ENCODE peak calls at places on chromosomes 13 and 19, in seven cellular contexts. One of them, this sample, is unnamed.

GRCh38 chr19:38564981-38565685 is 52.6 kb downstream of the MAP4K1 start:
- DNase-seq in endothelial cell of umbilical vein: no peak
- DNase-seq in lower leg skin: no peak
- DNase-seq in NB4: no peak
- DNase-seq in IMR-90: no peak
- DNase-seq in breast epithelium: no peak
- DNase-seq in transverse colon: no peak
- DNase-seq in this sample: no peak

GRCh38 chr19:48158210-48158790 is 11.8 kb downstream of the LIG1 start:
- DNase-seq in endothelial cell of umbilical vein: no peak
- DNase-seq in lower leg skin: no peak
- DNase-seq in NB4: no peak
- DNase-seq in IMR-90: no peak
- DNase-seq in breast epithelium: no peak
- DNase-seq in transverse colon: no peak
- DNase-seq in this sample: no peak

GRCh38 chr19:48969276-48970138 is 4.4 kb downstream of the FTL start:
- DNase-seq in endothelial cell of umbilical vein: no peak
- DNase-seq in lower leg skin: no peak
- DNase-seq in NB4: peak
- DNase-seq in IMR-90: no peak
- DNase-seq in breast epithelium: no peak
- DNase-seq in transverse colon: no peak
- DNase-seq in this sample: no peak

GRCh38 chr13:35470671-35471465 is 5.6 kb downstream of the MAB21L1 start:
- DNase-seq in endothelial cell of umbilical vein: peak
- DNase-seq in lower leg skin: no peak
- DNase-seq in NB4: no peak
- DNase-seq in IMR-90: peak
- DNase-seq in breast epithelium: no peak
- DNase-seq in transverse colon: peak
- DNase-seq in this sample: no peak

GRCh38 chr13:45681101-45681500 is 21.0 kb upstream of the CBY2 start:
- DNase-seq in endothelial cell of umbilical vein: no peak
- DNase-seq in lower leg skin: no peak
- DNase-seq in NB4: no peak
- DNase-seq in IMR-90: no peak
- DNase-seq in breast epithelium: no peak
- DNase-seq in transverse colon: no peak
- DNase-seq in this sample: no peak

GRCh38 chr13:49792550-49793324 is at the start of gene KPNA3:
- DNase-seq in endothelial cell of umbilical vein: peak
- DNase-seq in lower leg skin: peak
- DNase-seq in NB4: peak
- DNase-seq in IMR-90: peak
- DNase-seq in breast epithelium: peak
- DNase-seq in transverse colon: peak
- DNase-seq in this sample: peak

GRCh38 chr13:105925496-105925895 is 610.0 kb downstream of the EFNB2 start:
- DNase-seq in endothelial cell of umbilical vein: no peak
- DNase-seq in lower leg skin: no peak
- DNase-seq in NB4: no peak
- DNase-seq in IMR-90: peak
- DNase-seq in breast epithelium: no peak
- DNase-seq in transverse colon: no peak
- DNase-seq in this sample: no peak

GRCh38 chr13:91520952-91521351 is 122.5 kb downstream of the GPC5 start:
- DNase-seq in endothelial cell of umbilical vein: no peak
- DNase-seq in lower leg skin: no peak
- DNase-seq in NB4: no peak
- DNase-seq in IMR-90: no peak
- DNase-seq in breast epithelium: no peak
- DNase-seq in transverse colon: no peak
- DNase-seq in this sample: no peak

GRCh38 chr13:114282143-114282685 is 813 bp downstream of the UPF3A start:
- DNase-seq in endothelial cell of umbilical vein: peak
- DNase-seq in lower leg skin: peak
- DNase-seq in NB4: peak
- DNase-seq in IMR-90: peak
- DNase-seq in breast epithelium: no peak
- DNase-seq in transverse colon: peak
- DNase-seq in this sample: peak

GRCh38 chr13:26882731-26883130 is 122.1 kb upstream of the GPR12 start:
- DNase-seq in endothelial cell of umbilical vein: no peak
- DNase-seq in lower leg skin: no peak
- DNase-seq in NB4: no peak
- DNase-seq in IMR-90: no peak
- DNase-seq in breast epithelium: no peak
- DNase-seq in transverse colon: no peak
- DNase-seq in this sample: no peak

GRCh38 chr19:17259118-17259780 is 5.3 kb downstream of the USHBP1 start:
- DNase-seq in endothelial cell of umbilical vein: no peak
- DNase-seq in lower leg skin: no peak
- DNase-seq in NB4: no peak
- DNase-seq in IMR-90: no peak
- DNase-seq in breast epithelium: no peak
- DNase-seq in transverse colon: no peak
- DNase-seq in this sample: no peak

GRCh38 chr19:5361407-5361806 is 20.8 kb upstream of the PTPRS start:
- DNase-seq in endothelial cell of umbilical vein: no peak
- DNase-seq in lower leg skin: no peak
- DNase-seq in NB4: no peak
- DNase-seq in IMR-90: no peak
- DNase-seq in breast epithelium: no peak
- DNase-seq in transverse colon: no peak
- DNase-seq in this sample: no peak

GRCh38 chr19:42293539-42293938 is 8.4 kb upstream of the PRR19 start:
- DNase-seq in endothelial cell of umbilical vein: no peak
- DNase-seq in lower leg skin: no peak
- DNase-seq in NB4: no peak
- DNase-seq in IMR-90: no peak
- DNase-seq in breast epithelium: no peak
- DNase-seq in transverse colon: no peak
- DNase-seq in this sample: no peak

GRCh38 chr19:3358919-3359849 is 7.2 kb upstream of the NFIC start:
- DNase-seq in endothelial cell of umbilical vein: no peak
- DNase-seq in lower leg skin: peak
- DNase-seq in NB4: peak
- DNase-seq in IMR-90: peak
- DNase-seq in breast epithelium: no peak
- DNase-seq in transverse colon: peak
- DNase-seq in this sample: peak

GRCh38 chr19:55654833-55655647 is at the start of gene U2AF2:
- DNase-seq in endothelial cell of umbilical vein: peak
- DNase-seq in lower leg skin: peak
- DNase-seq in NB4: peak
- DNase-seq in IMR-90: peak
- DNase-seq in breast epithelium: peak
- DNase-seq in transverse colon: peak
- DNase-seq in this sample: peak

GRCh38 chr19:34676697-34677385 is at the start of gene SCGB2B2:
- DNase-seq in endothelial cell of umbilical vein: no peak
- DNase-seq in lower leg skin: no peak
- DNase-seq in NB4: peak
- DNase-seq in IMR-90: no peak
- DNase-seq in breast epithelium: no peak
- DNase-seq in transverse colon: no peak
- DNase-seq in this sample: no peak

GRCh38 chr19:42114412-42114811 is 17.8 kb downstream of the POU2F2 start:
- DNase-seq in endothelial cell of umbilical vein: no peak
- DNase-seq in lower leg skin: no peak
- DNase-seq in NB4: no peak
- DNase-seq in IMR-90: no peak
- DNase-seq in breast epithelium: no peak
- DNase-seq in transverse colon: peak
- DNase-seq in this sample: no peak

GRCh38 chr19:51824603-51825002 is 29.6 kb downstream of the FPR3 start:
- DNase-seq in endothelial cell of umbilical vein: no peak
- DNase-seq in lower leg skin: no peak
- DNase-seq in NB4: peak
- DNase-seq in IMR-90: no peak
- DNase-seq in breast epithelium: no peak
- DNase-seq in transverse colon: no peak
- DNase-seq in this sample: no peak

GRCh38 chr13:112152846-112153245 is 85.9 kb downstream of the SOX1 start:
- DNase-seq in endothelial cell of umbilical vein: no peak
- DNase-seq in lower leg skin: peak
- DNase-seq in NB4: no peak
- DNase-seq in IMR-90: no peak
- DNase-seq in breast epithelium: no peak
- DNase-seq in transverse colon: no peak
- DNase-seq in this sample: no peak

GRCh38 chr19:18929311-18929710 is 9.8 kb downstream of the DDX49 start:
- DNase-seq in endothelial cell of umbilical vein: no peak
- DNase-seq in lower leg skin: no peak
- DNase-seq in NB4: no peak
- DNase-seq in IMR-90: no peak
- DNase-seq in breast epithelium: no peak
- DNase-seq in transverse colon: no peak
- DNase-seq in this sample: no peak
- TF ChIP-seq POLR2A in endothelial cell of umbilical vein: no peak
- TF ChIP-seq POLR2A in lower leg skin: no peak
- TF ChIP-seq POLR2A in NB4: no peak
- TF ChIP-seq POLR2A in IMR-90: no peak
- TF ChIP-seq POLR2A in breast epithelium: no peak
- TF ChIP-seq POLR2A in transverse colon: no peak
- TF ChIP-seq POLR2A in this sample: no peak

DNA sequence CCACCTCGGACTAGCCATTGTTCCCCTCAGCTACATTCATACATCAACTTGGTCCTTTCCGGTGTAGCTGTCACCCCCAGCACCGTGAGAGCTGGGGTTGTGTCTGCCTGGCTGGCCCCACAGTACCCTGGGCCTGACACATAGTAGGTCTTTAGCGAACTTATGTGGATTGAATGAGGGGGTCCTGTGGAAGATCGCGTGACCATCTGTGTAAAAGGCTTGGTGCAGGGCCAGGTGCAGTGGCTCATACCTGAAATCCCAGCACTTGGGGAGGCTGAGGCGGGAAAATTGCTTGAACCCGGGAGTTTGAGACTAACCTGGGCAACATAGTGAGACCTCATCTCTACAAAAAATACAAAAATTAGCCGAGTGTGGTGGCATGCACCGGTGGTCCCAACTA is 2.0 kb downstream of the SMARCA4 start:
- DNase-seq in endothelial cell of umbilical vein: no peak
- DNase-seq in lower leg skin: no peak
- DNase-seq in NB4: no peak
- DNase-seq in IMR-90: no peak
- DNase-seq in breast epithelium: no peak
- DNase-seq in transverse colon: no peak
- DNase-seq in this sample: no peak
- TF ChIP-seq POLR2A in endothelial cell of umbilical vein: no peak
- TF ChIP-seq POLR2A in lower leg skin: no peak
- TF ChIP-seq POLR2A in NB4: no peak
- TF ChIP-seq POLR2A in IMR-90: no peak
- TF ChIP-seq POLR2A in breast epithelium: no peak
- TF ChIP-seq POLR2A in transverse colon: no peak
- TF ChIP-seq POLR2A in this sample: no peak

DNA sequence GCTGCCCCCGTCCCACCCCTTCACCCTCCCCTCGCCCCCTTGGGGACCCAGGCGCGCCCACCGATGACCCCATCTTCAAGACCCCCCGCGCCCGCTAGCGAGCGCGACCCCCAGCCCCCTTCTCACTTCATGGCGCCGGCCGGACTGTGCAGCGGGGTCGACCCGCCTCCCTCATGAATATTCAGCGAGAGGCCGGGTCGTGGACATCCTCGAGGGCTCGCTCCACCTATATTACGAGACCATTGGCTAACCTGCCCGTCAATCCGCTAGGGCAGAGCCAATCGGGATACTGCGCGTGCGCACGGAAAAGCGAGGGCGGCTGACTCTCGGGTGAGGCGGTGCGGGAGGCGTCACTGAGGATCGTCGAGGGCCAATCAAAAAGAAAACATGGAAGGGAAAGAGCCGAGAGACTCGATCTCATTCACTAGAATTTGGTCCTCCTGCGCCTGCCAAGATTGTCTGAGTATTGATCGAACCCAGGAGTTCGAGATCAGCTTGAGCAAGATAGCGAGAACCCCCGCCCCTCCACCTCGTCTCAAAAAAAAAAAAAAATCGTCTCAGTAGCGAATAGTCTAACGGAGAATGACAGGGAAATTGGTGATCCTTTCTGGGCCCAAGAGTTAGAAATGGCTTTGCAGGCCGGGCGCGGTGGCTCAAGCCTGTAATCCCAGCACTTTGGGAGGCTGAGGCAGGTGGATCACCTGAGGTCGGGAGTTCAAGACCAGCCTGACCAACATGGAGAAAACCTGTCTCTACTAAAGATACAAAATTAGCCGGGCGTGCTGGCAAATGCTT is at the start of gene ERCC2:
- DNase-seq in endothelial cell of umbilical vein: peak
- DNase-seq in lower leg skin: peak
- DNase-seq in NB4: peak
- DNase-seq in IMR-90: peak
- DNase-seq in breast epithelium: peak
- DNase-seq in transverse colon: peak
- DNase-seq in this sample: peak
- TF ChIP-seq POLR2A in endothelial cell of umbilical vein: peak
- TF ChIP-seq POLR2A in lower leg skin: no peak
- TF ChIP-seq POLR2A in NB4: peak
- TF ChIP-seq POLR2A in IMR-90: no peak
- TF ChIP-seq POLR2A in breast epithelium: no peak
- TF ChIP-seq POLR2A in transverse colon: peak
- TF ChIP-seq POLR2A in this sample: peak

GRCh38 chr13:98962901-98963594 is 14.8 kb downstream of the DOCK9 start:
- DNase-seq in endothelial cell of umbilical vein: no peak
- DNase-seq in lower leg skin: peak
- DNase-seq in NB4: no peak
- DNase-seq in IMR-90: no peak
- DNase-seq in breast epithelium: no peak
- DNase-seq in transverse colon: no peak
- DNase-seq in this sample: no peak

GRCh38 chr13:98963917-98964316 is 13.9 kb downstream of the DOCK9 start:
- DNase-seq in endothelial cell of umbilical vein: no peak
- DNase-seq in lower leg skin: no peak
- DNase-seq in NB4: no peak
- DNase-seq in IMR-90: no peak
- DNase-seq in breast epithelium: no peak
- DNase-seq in transverse colon: no peak
- DNase-seq in this sample: no peak

GRCh38 chr13:98965325-98965724 is 12.5 kb downstream of the DOCK9 start:
- DNase-seq in endothelial cell of umbilical vein: no peak
- DNase-seq in lower leg skin: no peak
- DNase-seq in NB4: no peak
- DNase-seq in IMR-90: no peak
- DNase-seq in breast epithelium: no peak
- DNase-seq in transverse colon: no peak
- DNase-seq in this sample: no peak

GRCh38 chr13:98970293-98970692 is 7.6 kb downstream of the DOCK9 start:
- DNase-seq in endothelial cell of umbilical vein: no peak
- DNase-seq in lower leg skin: no peak
- DNase-seq in NB4: no peak
- DNase-seq in IMR-90: no peak
- DNase-seq in breast epithelium: no peak
- DNase-seq in transverse colon: no peak
- DNase-seq in this sample: no peak

DNA sequence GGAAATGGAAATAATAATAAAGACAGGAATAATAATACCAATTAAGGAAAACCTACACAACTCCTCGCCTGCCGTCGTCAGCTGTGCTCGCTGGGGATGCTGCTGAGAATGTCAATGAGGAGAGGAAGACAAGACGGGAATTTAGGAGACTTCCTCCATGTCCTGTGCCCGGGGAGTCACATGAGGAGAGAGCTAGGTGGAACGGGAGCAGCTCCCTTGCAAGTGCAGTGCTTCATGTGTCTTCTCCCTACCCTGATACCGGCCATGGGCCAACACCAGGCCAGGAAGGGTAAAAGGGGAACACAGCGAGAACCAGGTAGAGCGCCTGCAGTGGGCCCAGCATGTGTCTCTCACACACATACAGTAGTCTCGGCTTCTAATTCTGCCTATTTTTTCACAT is 11.8 kb downstream of the DOCK9 start:
- DNase-seq in endothelial cell of umbilical vein: no peak
- DNase-seq in lower leg skin: no peak
- DNase-seq in NB4: no peak
- DNase-seq in IMR-90: no peak
- DNase-seq in breast epithelium: no peak
- DNase-seq in transverse colon: no peak
- DNase-seq in this sample: no peak
- TF ChIP-seq POLR2A in endothelial cell of umbilical vein: no peak
- TF ChIP-seq POLR2A in lower leg skin: no peak
- TF ChIP-seq POLR2A in NB4: no peak
- TF ChIP-seq POLR2A in IMR-90: no peak
- TF ChIP-seq POLR2A in breast epithelium: no peak
- TF ChIP-seq POLR2A in transverse colon: no peak
- TF ChIP-seq POLR2A in this sample: no peak

This sample was measured in H54.